ENCODE peak calls at places on chromosomes 16 and 17, in four cellular contexts. One of them, this sample, is unnamed.
A peak's percentile ranks its signal among the peaks of the same experiment; 100 is the strongest.

GRCh38 chr16:48494742-48495141 is 109.5 kb upstream of the SIAH1 start:
- DNase-seq in adipocyte: no peak
- DNase-seq in GM23248: no peak
- DNase-seq in ascending aorta: no peak
- DNase-seq in this sample: no peak

GRCh38 chr17:79547586-79547985 is 63.3 kb downstream of the RBFOX3 start:
- DNase-seq in adipocyte: no peak
- DNase-seq in GM23248: no peak
- DNase-seq in ascending aorta: no peak
- DNase-seq in this sample: no peak

GRCh38 chr17:75010683-75011406 is 1.6 kb upstream of the MRPL58 start:
- DNase-seq in adipocyte: no peak
- DNase-seq in GM23248: peak; percentile 69
- DNase-seq in ascending aorta: no peak
- DNase-seq in this sample: peak; percentile 65

GRCh38 chr17:7314719-7315569 is at the start of gene GPS2:
- DNase-seq in adipocyte: peak; percentile 93
- DNase-seq in GM23248: peak; percentile 94
- DNase-seq in ascending aorta: peak; percentile 61
- DNase-seq in this sample: peak; percentile 83

GRCh38 chr17:33137411-33137810 is 145.8 kb downstream of the SPACA3 start:
- DNase-seq in adipocyte: no peak
- DNase-seq in GM23248: no peak
- DNase-seq in ascending aorta: no peak
- DNase-seq in this sample: no peak

GRCh38 chr17:31538080-31538762 is 146.7 kb downstream of the RAB11FIP4 start:
- DNase-seq in adipocyte: no peak
- DNase-seq in GM23248: no peak
- DNase-seq in ascending aorta: no peak
- DNase-seq in this sample: no peak

GRCh38 chr17:28188841-28189263 is 130.1 kb upstream of the TMEM97 start:
- DNase-seq in adipocyte: no peak
- DNase-seq in GM23248: no peak
- DNase-seq in ascending aorta: no peak
- DNase-seq in this sample: peak; percentile 3

GRCh38 chr16:84785843-84786538 is 33.8 kb upstream of the CRISPLD2 start:
- DNase-seq in adipocyte: peak; percentile 68
- DNase-seq in GM23248: peak; percentile 16
- DNase-seq in ascending aorta: no peak
- DNase-seq in this sample: no peak

GRCh38 chr16:49150341-49150740 is 131.3 kb downstream of the CBLN1 start:
- DNase-seq in adipocyte: no peak
- DNase-seq in GM23248: no peak
- DNase-seq in ascending aorta: no peak
- DNase-seq in this sample: no peak

GRCh38 chr17:57898487-57899311 is 48.9 kb upstream of the MRPS23 start:
- DNase-seq in adipocyte: peak; percentile 88
- DNase-seq in GM23248: peak; percentile 54
- DNase-seq in ascending aorta: no peak
- DNase-seq in this sample: no peak
- H3K4me1 ChIP-seq in adipocyte: peaks cover 48% of the 10 kb centered on the region
- H3K4me1 ChIP-seq in GM23248: peaks cover 40% of the 10 kb centered on the region
- H3K4me1 ChIP-seq in ascending aorta: peaks cover 57% of the 10 kb centered on the region
- H3K4me1 ChIP-seq in this sample: peaks cover 60% of the 10 kb centered on the region

GRCh38 chr17:418421-418751 is 65.8 kb upstream of the RPH3AL start:
- DNase-seq in adipocyte: no peak
- DNase-seq in GM23248: no peak
- DNase-seq in ascending aorta: no peak
- DNase-seq in this sample: no peak

GRCh38 chr17:420479-421175 is 68.0 kb upstream of the RPH3AL start:
- DNase-seq in adipocyte: no peak
- DNase-seq in GM23248: no peak
- DNase-seq in ascending aorta: no peak
- DNase-seq in this sample: no peak

GRCh38 chr17:416293-417206 is 63.9 kb upstream of the RPH3AL start:
- DNase-seq in adipocyte: no peak
- DNase-seq in GM23248: no peak
- DNase-seq in ascending aorta: no peak
- DNase-seq in this sample: no peak

GRCh38 chr17:417691-418420 is 65.2 kb upstream of the RPH3AL start:
- DNase-seq in adipocyte: no peak
- DNase-seq in GM23248: no peak
- DNase-seq in ascending aorta: no peak
- DNase-seq in this sample: no peak

DNA sequence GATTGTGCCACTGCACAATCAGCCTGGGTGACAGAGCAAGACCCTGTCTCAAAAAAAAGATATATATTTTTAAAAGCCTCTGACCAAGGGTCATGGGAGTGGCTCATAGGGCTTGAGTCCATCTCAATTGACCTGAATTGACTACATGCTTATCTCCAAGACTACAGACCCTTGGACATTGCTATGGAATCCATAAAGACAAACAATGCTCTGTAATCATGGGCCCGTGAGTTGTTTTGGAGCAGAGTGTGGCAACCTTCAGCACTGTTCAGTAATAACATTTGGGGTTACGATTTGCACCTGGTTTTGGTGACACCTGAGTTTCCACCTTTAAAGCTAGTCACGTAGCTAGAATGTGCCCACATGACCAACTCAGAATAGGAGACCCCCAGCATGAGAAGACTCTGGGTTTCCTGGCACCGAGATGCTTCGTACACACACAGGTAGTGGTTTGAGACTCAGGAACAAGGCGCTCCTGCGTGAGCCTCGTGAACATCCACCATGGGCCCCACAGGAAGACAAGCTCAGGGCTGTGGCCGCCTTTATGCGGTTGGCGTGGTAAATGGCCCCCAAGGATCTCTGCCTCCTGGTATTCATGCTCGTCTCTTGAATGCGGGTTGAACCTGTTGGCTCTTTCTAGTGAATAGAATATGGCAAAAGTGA is 66.6 kb upstream of the RPH3AL start:
- DNase-seq in adipocyte: no peak
- DNase-seq in GM23248: no peak
- DNase-seq in ascending aorta: no peak
- DNase-seq in this sample: no peak
- H3K4me1 ChIP-seq in adipocyte: no peaks in the 10 kb centered on the region
- H3K4me1 ChIP-seq in GM23248: no peaks in the 10 kb centered on the region
- H3K4me1 ChIP-seq in ascending aorta: no peaks in the 10 kb centered on the region
- H3K4me1 ChIP-seq in this sample: no peaks in the 10 kb centered on the region

DNA sequence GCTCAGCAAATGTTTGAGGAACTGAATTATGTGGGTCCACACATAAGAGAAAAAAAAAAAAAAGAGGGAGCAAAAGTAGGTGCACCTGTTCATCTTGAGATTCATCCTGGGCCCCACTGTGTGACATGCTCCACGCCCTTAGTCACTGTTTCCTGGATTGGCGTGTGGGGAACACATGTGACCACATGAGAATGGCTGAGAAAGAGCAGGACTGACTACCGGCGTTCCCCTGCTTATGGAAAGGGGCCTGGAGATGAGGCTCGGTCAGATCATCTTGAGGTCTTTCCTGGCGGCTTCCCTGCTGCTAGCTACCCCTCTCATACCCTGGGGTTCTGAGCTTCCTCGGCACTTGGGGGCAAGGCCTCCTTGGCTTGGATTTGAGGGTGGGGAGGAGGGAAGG is 3.9 kb downstream of the DEXI start:
- DNase-seq in adipocyte: no peak
- DNase-seq in GM23248: peak; percentile 57
- DNase-seq in ascending aorta: no peak
- DNase-seq in this sample: no peak
- H3K4me1 ChIP-seq in adipocyte: peaks cover 70% of the 10 kb centered on the region
- H3K4me1 ChIP-seq in GM23248: peaks cover 40% of the 10 kb centered on the region
- H3K4me1 ChIP-seq in ascending aorta: peaks cover 71% of the 10 kb centered on the region
- H3K4me1 ChIP-seq in this sample: peaks cover 14% of the 10 kb centered on the region

GRCh38 chr16:21610006-21610544 is 10.7 kb downstream of the METTL9 start:
- DNase-seq in adipocyte: no peak
- DNase-seq in GM23248: no peak
- DNase-seq in ascending aorta: no peak
- DNase-seq in this sample: no peak
- H3K4me1 ChIP-seq in adipocyte: peaks cover 64% of the 10 kb centered on the region
- H3K4me1 ChIP-seq in GM23248: peaks cover 69% of the 10 kb centered on the region
- H3K4me1 ChIP-seq in ascending aorta: peaks cover 8% of the 10 kb centered on the region
- H3K4me1 ChIP-seq in this sample: peaks cover 39% of the 10 kb centered on the region

GRCh38 chr17:65051922-65052321 is 4.6 kb downstream of the GNA13 start:
- DNase-seq in adipocyte: no peak
- DNase-seq in GM23248: no peak
- DNase-seq in ascending aorta: no peak
- DNase-seq in this sample: no peak

GRCh38 chr17:65049085-65049756 is 7.3 kb downstream of the GNA13 start:
- DNase-seq in adipocyte: no peak
- DNase-seq in GM23248: no peak
- DNase-seq in ascending aorta: no peak
- DNase-seq in this sample: no peak

GRCh38 chr17:65052585-65052984 is 4.0 kb downstream of the GNA13 start:
- DNase-seq in adipocyte: no peak
- DNase-seq in GM23248: no peak
- DNase-seq in ascending aorta: no peak
- DNase-seq in this sample: no peak

GRCh38 chr17:65048441-65048840 is 8.1 kb downstream of the GNA13 start:
- DNase-seq in adipocyte: no peak
- DNase-seq in GM23248: no peak
- DNase-seq in ascending aorta: no peak
- DNase-seq in this sample: no peak

GRCh38 chr17:65050438-65050837 is 6.1 kb downstream of the GNA13 start:
- DNase-seq in adipocyte: no peak
- DNase-seq in GM23248: no peak
- DNase-seq in ascending aorta: no peak
- DNase-seq in this sample: no peak
- H3K4me1 ChIP-seq in adipocyte: peaks cover 21% of the 10 kb centered on the region
- H3K4me1 ChIP-seq in GM23248: peaks cover 12% of the 10 kb centered on the region
- H3K4me1 ChIP-seq in ascending aorta: peaks cover 53% of the 10 kb centered on the region
- H3K4me1 ChIP-seq in this sample: peaks cover 9% of the 10 kb centered on the region

GRCh38 chr17:76498886-76499667 is 2.1 kb downstream of the RHBDF2 start:
- DNase-seq in adipocyte: no peak
- DNase-seq in GM23248: no peak
- DNase-seq in ascending aorta: no peak
- DNase-seq in this sample: peak; percentile 80

GRCh38 chr17:76501018-76501826 is at the start of gene RHBDF2:
- DNase-seq in adipocyte: peak; percentile 86
- DNase-seq in GM23248: peak; percentile 85
- DNase-seq in ascending aorta: peak; percentile 77
- DNase-seq in this sample: peak; percentile 91

GRCh38 chr17:76500745-76501017 is 542 bp downstream of the RHBDF2 start:
- DNase-seq in adipocyte: no peak
- DNase-seq in GM23248: no peak
- DNase-seq in ascending aorta: no peak
- DNase-seq in this sample: no peak

GRCh38 chr17:76501827-76502307 is 644 bp upstream of the RHBDF2 start:
- DNase-seq in adipocyte: no peak
- DNase-seq in GM23248: no peak
- DNase-seq in ascending aorta: no peak
- DNase-seq in this sample: no peak

GRCh38 chr17:76500074-76500744 is 1.0 kb downstream of the RHBDF2 start:
- DNase-seq in adipocyte: no peak
- DNase-seq in GM23248: no peak
- DNase-seq in ascending aorta: no peak
- DNase-seq in this sample: peak; percentile 55
- H3K4me1 ChIP-seq in adipocyte: peaks cover 4% of the 10 kb centered on the region
- H3K4me1 ChIP-seq in GM23248: peaks cover 9% of the 10 kb centered on the region
- H3K4me1 ChIP-seq in ascending aorta: peaks cover 38% of the 10 kb centered on the region
- H3K4me1 ChIP-seq in this sample: peaks cover 33% of the 10 kb centered on the region

DNA sequence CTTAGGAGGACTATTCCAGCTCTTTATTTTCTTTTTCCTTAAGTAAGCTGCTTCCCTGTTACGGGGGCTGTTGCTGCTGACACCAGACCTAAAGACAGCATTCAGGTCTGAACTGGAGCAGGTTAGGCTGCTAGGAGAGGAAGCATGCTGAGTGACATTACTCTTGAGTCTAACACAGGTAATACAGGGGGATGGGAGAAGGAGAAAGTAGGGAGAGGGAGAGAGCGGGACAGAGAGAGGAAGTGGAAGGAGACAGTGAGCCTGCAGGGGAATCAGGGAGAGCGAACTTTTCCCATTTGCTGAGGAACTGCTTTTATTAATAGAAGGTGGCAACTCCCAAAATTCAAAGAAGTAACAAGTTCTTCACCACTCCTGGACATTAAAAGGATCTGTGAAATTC is 130.9 kb downstream of the PARN start:
- DNase-seq in adipocyte: no peak
- DNase-seq in GM23248: no peak
- DNase-seq in ascending aorta: no peak
- DNase-seq in this sample: no peak
- H3K4me1 ChIP-seq in adipocyte: peaks cover 34% of the 10 kb centered on the region
- H3K4me1 ChIP-seq in GM23248: peaks cover 33% of the 10 kb centered on the region
- H3K4me1 ChIP-seq in ascending aorta: peaks cover 27% of the 10 kb centered on the region
- H3K4me1 ChIP-seq in this sample: peaks cover 56% of the 10 kb centered on the region

GRCh38 chr16:81611721-81612120 is 167.1 kb downstream of the CMIP start:
- DNase-seq in adipocyte: no peak
- DNase-seq in GM23248: no peak
- DNase-seq in ascending aorta: no peak
- DNase-seq in this sample: no peak

GRCh38 chr16:81610936-81611335 is 166.3 kb downstream of the CMIP start:
- DNase-seq in adipocyte: no peak
- DNase-seq in GM23248: peak; percentile 40
- DNase-seq in ascending aorta: no peak
- DNase-seq in this sample: no peak

GRCh38 chr16:81614654-81615359 is 164.3 kb upstream of the PLCG2 start:
- DNase-seq in adipocyte: no peak
- DNase-seq in GM23248: no peak
- DNase-seq in ascending aorta: no peak
- DNase-seq in this sample: no peak

GRCh38 chr16:81614171-81614570 is 164.9 kb upstream of the PLCG2 start:
- DNase-seq in adipocyte: no peak
- DNase-seq in GM23248: no peak
- DNase-seq in ascending aorta: no peak
- DNase-seq in this sample: no peak

DNA sequence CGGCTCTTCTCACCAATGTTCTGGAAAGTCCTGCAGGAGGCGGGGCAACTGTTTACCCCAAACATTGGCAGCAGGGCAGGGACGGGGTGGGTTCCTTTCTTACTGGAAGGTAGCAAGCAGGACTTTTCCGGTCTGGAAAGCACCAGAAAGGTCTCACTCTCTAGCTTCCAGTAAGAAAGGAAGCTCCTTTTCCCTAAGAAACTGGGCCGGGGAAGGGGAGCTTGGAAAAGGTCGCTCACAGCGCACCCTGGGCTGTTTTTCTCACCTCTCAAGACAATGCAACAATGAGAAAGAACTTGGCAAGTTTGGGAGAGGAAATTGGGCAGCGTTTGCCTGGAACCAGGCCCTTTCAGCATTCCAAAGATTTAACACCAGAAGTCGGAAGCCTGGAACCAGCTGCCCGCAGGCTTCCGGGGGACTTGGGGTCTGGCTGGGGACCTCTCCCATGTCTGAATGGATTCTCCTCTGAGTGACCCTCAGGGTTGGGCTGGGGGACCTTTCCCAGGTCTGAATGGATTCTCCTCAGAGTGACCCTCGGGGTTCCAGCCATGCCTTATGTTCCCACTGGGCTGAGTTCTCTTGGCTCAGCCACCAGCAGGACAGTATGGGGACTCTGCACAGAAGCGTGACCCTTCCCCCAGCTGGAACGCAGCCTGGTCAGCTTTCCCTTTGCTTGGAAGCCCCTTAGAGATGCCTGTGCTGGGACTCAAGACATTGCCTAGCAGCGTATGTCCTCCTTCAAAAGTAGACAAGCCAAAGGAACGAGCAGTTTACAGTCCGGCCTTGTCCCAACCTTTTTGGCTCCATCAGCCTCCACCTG is 166.5 kb upstream of the PLCG2 start:
- DNase-seq in adipocyte: no peak
- DNase-seq in GM23248: peak; percentile 56
- DNase-seq in ascending aorta: no peak
- DNase-seq in this sample: no peak
- H3K4me1 ChIP-seq in adipocyte: peaks cover 62% of the 10 kb centered on the region
- H3K4me1 ChIP-seq in GM23248: peaks cover 47% of the 10 kb centered on the region
- H3K4me1 ChIP-seq in ascending aorta: peaks cover 31% of the 10 kb centered on the region
- H3K4me1 ChIP-seq in this sample: peaks cover 8% of the 10 kb centered on the region